ENCODE peak calls at places on chromosomes 1 and 21, in four cellular contexts. Z, T, F and Y are unnamed samples.

GRCh38 chr1:202297291-202297690 is 44.4 kb downstream of the UBE2T start:
- DNase-seq in F (no peak), T (no peak), Z (no peak), Y (no peak)

GRCh38 chr1:86068841-86069756 is 87.5 kb downstream of the COL24A1 start:
- DNase-seq in T (no peak), Z (no peak), F (no peak), Y (no peak)

GRCh38 chr1:173302890-173303829 is 96.0 kb upstream of the TNFSF4 start:
- DNase-seq in T (no peak), Z (peak), F (no peak), Y (no peak)

GRCh38 chr1:27955076-27955475 is 4.7 kb upstream of the XKR8 start:
- DNase-seq in F (no peak), Z (no peak), T (no peak), Y (no peak)

GRCh38 chr1:117600966-117601365 is 4.9 kb upstream of the TENT5C start:
- DNase-seq in T (no peak), Z (no peak), F (no peak), Y (no peak)

GRCh38 chr1:60697204-60697994 is 385.0 kb upstream of the NFIA start:
- DNase-seq in Z (no peak), T (no peak), F (no peak), Y (no peak)

GRCh38 chr1:114333670-114334069 is 177.3 kb downstream of the TRIM33 start:
- DNase-seq in F (no peak), Z (no peak), T (no peak), Y (no peak)

GRCh38 chr1:240706150-240706904 is 94.4 kb upstream of the GREM2 start:
- DNase-seq in T (no peak), Z (no peak), F (no peak), Y (no peak)

GRCh38 chr1:201715801-201716741 is 112.9 kb upstream of the IPO9 start:
- DNase-seq in F (no peak), T (peak), Z (no peak), Y (no peak)

GRCh38 chr1:62335656-62336055 is 16.4 kb upstream of the KANK4 start:
- DNase-seq in Z (no peak), T (no peak), F (no peak), Y (no peak)

GRCh38 chr1:207866471-207867135 is 44.3 kb downstream of the CD34 start:
- DNase-seq in Z (peak), T (no peak), F (no peak), Y (peak)

GRCh38 chr1:114024049-114024448 is 44.8 kb downstream of the OLFML3 start:
- DNase-seq in Z (no peak), F (no peak), T (no peak), Y (no peak)

GRCh38 chr1:8822383-8823294 is 5.2 kb upstream of the RERE start:
- DNase-seq in F (peak), Z (peak), T (no peak), Y (no peak)

GRCh38 chr1:17535300-17535937 is 4.1 kb upstream of the ARHGEF10L start:
- DNase-seq in F (no peak), Z (no peak), T (no peak), Y (no peak)

GRCh38 chr21:43311303-43311817 is 115.6 kb downstream of the SIK1 start:
- DNase-seq in Z (no peak), F (peak), T (no peak), Y (no peak)

GRCh38 chr1:44609412-44609767 is 64.9 kb downstream of the TMEM53 start:
- DNase-seq in Z (peak), F (peak), T (no peak), Y (peak)

GRCh38 chr1:16173447-16174260 is 17.8 kb upstream of the EPHA2 start:
- DNase-seq in Z (no peak), T (no peak), F (no peak), Y (no peak)

GRCh38 chr1:223363856-223364684 is at the start of gene SUSD4:
- DNase-seq in F (no peak), Z (peak), T (no peak), Y (peak)

GRCh38 chr1:63592536-63593302 is 492 bp upstream of the PGM1 start:
- DNase-seq in Z (no peak), T (peak), F (peak), Y (no peak)

GRCh38 chr1:89632213-89633102 is 462 bp upstream of the LRRC8C start:
- DNase-seq in T (no peak), F (peak), Z (peak), Y (peak)

GRCh38 chr1:13950637-13951036 is 250.6 kb downstream of the PRDM2 start:
- DNase-seq in F (no peak), T (no peak), Z (peak), Y (no peak)

GRCh38 chr1:29134695-29135028 is 11.0 kb upstream of the TMEM200B start:
- DNase-seq in F (no peak), Z (no peak), T (no peak), Y (no peak)

GRCh38 chr1:193589597-193590040 is 403.2 kb upstream of the B3GALT2 start:
- DNase-seq in F (no peak), T (no peak), Z (no peak), Y (no peak)

GRCh38 chr1:175129997-175130648 is 62.5 kb downstream of the KIAA0040 start:
- DNase-seq in Z (no peak), F (no peak), T (no peak), Y (no peak)

GRCh38 chr1:42211224-42211623 is 46.7 kb upstream of the GUCA2A start:
- DNase-seq in Z (no peak), T (no peak), F (no peak), Y (no peak)

GRCh38 chr1:5620997-5621396 is 371.2 kb downstream of the NPHP4 start:
- DNase-seq in Z (peak), T (no peak), F (peak), Y (peak)

GRCh38 chr1:204199579-204199978 is 3.3 kb upstream of the KISS1 start:
- DNase-seq in Z (no peak), T (no peak), F (no peak), Y (no peak)

GRCh38 chr21:42746593-42747266 is 93.3 kb downstream of the PDE9A start:
- DNase-seq in F (no peak), T (no peak), Z (no peak), Y (no peak)

GRCh38 chr1:8182034-8182761 is 135.7 kb upstream of the SLC45A1 start:
- DNase-seq in F (peak), Z (no peak), T (peak), Y (peak)

GRCh38 chr1:175209493-175209921 is 16.9 kb upstream of the KIAA0040 start:
- DNase-seq in T (no peak), Z (no peak), F (no peak), Y (no peak)

GRCh38 chr1:22653741-22654140 is 705 bp downstream of the C1QB start:
- DNase-seq in F (no peak), Z (no peak), T (no peak), Y (no peak)

GRCh38 chr1:6906783-6907182 is 121.5 kb downstream of the CAMTA1 start:
- DNase-seq in F (no peak), Z (no peak), T (no peak), Y (no peak)

GRCh38 chr1:72635719-72636118 is 353.4 kb upstream of the NEGR1 start:
- DNase-seq in T (no peak), F (no peak), Z (no peak), Y (no peak)

GRCh38 chr21:41648591-41649031 is 118.2 kb downstream of the RIPK4 start:
- DNase-seq in T (no peak), F (no peak), Z (no peak), Y (no peak)

GRCh38 chr1:222817529-222817928 is 2.7 kb downstream of the DISP1 start:
- DNase-seq in Z (no peak), T (no peak), F (no peak), Y (peak)

GRCh38 chr1:116988248-116988647 is 13.3 kb upstream of the CD101 start:
- DNase-seq in T (no peak), F (no peak), Z (no peak), Y (no peak)

GRCh38 chr1:9150582-9151290 is 21.8 kb upstream of the GPR157 start:
- DNase-seq in F (no peak), Z (no peak), T (no peak), Y (no peak)

GRCh38 chr1:6998267-6998666 is 213.0 kb downstream of the CAMTA1 start:
- DNase-seq in Z (peak), F (peak), T (no peak), Y (peak)

DNA sequence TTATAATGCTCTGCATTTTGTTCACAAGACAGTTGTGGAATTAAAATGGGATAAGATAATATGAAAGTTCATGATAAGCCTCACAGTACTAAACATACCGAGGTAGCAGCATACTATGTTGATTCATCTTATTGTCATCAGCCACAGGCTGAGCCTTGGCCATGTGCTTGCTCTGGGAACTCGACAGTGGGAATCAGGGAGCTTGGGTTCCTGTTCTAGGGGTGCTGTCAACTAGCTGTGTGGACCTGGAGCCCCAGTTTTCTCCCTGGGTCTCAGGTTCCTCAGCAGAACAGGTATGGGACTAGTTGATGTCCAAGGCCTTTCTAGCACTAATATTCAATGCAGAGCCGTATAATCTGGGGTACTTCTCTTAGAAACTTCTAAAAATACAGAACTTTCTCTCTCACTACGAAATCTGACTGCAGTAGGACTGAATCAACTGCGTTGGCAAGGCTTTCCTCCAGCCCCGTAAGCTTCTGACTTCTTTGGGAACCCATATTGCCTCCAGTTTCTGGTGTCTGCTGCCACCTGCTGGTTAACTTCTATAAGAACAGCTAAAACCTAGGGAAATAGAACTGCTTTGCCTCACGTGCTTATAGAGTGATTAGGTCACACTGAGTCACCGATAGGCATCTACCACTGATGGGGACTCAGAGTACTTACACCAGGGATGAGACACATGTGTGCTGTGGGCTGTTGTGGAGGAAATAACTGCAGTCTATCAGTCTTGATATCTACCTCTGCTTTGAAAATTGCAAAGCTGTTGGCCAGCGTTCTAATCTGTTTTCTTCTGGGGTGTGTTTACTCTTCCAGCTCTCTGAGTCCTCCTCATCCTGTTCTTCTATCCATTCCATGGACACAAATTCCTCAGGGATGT is 111.0 kb downstream of the RGL1 start:
- DNase-seq in F (peak), T (peak), Z (peak), Y (peak)
- TF ChIP-seq MYC in F (no peak), T (no peak), Z (peak), Y (peak)

DNA sequence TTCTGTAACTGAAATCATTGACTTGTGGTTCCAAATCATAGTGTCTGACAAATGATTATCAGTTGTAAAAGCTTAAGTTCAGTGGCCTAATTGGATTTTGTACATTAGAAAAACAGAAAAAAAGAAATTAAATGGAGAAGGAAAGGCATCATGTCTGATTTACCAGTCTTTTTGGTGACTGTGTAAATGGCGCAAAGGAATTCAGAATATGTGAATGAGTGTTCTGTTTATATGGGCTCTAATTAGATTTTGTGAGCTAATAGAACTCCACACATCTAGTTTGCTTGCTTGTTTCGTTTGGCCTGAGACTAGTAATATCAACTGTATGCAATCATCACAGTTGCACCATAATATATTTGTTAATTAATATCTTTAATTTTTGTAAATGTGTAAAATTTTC is 151.7 kb downstream of the PLA2G4A start:
- DNase-seq in F (no peak), Z (no peak), T (no peak), Y (no peak)
- H3K4me2 ChIP-seq in F (no peak), Z (no peak), T (no peak), Y (no peak)

GRCh38 chr21:39184050-39184980 is 1.1 kb upstream of the PSMG1 start:
- DNase-seq in T (no peak), Z (peak), F (no peak), Y (no peak)

GRCh38 chr21:39187141-39187540 is 3.9 kb upstream of the PSMG1 start:
- DNase-seq in F (no peak), Z (no peak), T (no peak), Y (no peak)

GRCh38 chr21:39186676-39187075 is 3.4 kb upstream of the PSMG1 start:
- DNase-seq in F (no peak), T (no peak), Z (no peak), Y (no peak)

GRCh38 chr21:39183272-39184049 is at the start of gene PSMG1:
- DNase-seq in T (peak), F (peak), Z (peak), Y (peak)

DNA sequence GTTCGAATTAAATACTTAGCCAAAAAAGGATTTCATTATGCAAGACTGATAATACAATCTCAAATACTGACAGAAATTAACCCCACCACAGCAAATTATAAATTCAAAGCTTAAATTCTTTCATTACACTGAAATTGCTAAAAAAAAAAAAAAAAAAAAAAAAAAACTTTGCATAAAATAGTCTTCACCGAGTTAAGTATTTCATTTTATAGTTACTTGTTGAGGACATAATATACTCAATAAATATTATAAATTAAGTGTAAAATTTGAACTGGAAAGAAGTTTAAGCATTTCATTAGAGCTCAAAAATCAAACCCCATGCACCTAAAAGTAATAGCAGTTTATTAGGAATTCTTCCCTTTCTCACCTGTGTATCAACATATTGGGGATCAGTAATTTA is 1.9 kb upstream of the PSMG1 start:
- DNase-seq in F (no peak), T (no peak), Z (no peak), Y (no peak)
- TF ChIP-seq RAD21 in F (no peak), T (no peak), Z (no peak), Y (no peak)

DNA sequence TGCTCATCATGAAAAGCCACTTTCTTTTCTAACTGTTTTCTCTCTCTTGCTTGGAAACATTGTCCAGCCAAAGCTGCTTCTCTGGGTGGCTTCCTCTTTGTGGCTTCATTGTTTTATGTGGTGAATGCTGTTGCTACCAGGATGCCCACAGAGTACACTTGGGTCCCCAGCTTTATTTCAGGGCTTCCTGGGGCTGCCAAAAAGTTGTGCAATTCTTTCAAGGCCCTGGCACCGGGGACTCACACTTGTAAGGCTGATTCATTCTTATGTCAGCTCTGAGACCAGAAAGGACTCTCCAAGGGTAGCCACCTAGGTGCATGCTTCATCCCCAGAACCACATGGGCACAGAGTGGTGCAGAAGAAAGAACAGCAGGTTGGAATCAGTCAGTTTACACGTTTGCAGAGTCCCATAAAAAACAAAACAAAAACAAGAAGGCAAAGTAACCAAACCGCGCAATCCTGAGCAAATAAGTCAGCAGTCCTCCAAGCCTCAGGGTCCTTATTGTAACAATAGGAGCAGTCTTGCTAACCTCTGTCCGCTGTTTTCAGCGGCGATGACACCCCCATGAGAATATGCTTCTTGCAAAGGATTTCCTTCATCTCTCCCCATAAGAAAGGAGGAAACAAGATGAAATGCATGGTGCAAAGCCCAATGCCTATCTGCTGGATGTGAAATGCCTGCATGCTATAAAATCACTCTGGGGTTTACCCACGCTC is 89.9 kb upstream of the SSX2IP start:
- DNase-seq in T (no peak), Z (no peak), F (no peak), Y (no peak)
- TF ChIP-seq MYC in T (no peak), Z (no peak), F (no peak), Y (no peak)

GRCh38 chr1:220294754-220295419 is 22.6 kb upstream of the RAB3GAP2 start:
- DNase-seq in Z (no peak), T (no peak), F (no peak), Y (no peak)
- H3K4me2 ChIP-seq in Z (no peak), T (no peak), F (no peak), Y (no peak)

GRCh38 chr1:246065592-246065991 is 441.5 kb downstream of the SMYD3 start:
- DNase-seq in F (no peak), T (no peak), Z (no peak), Y (no peak)
- TF ChIP-seq RAD21 in F (no peak), T (no peak), Z (no peak), Y (no peak)

GRCh38 chr1:161473363-161473762 is 31.9 kb upstream of the FCGR2A start:
- DNase-seq in Z (peak), F (peak), T (no peak), Y (no peak)
- TF ChIP-seq MYC in Z (no peak), F (no peak), T (no peak), Y (no peak)

GRCh38 chr1:54252371-54252770 is 52.4 kb downstream of the MRPL37 start:
- DNase-seq in Z (no peak), F (no peak), T (no peak), Y (no peak)

GRCh38 chr1:54253480-54253879 is 53.5 kb downstream of the MRPL37 start:
- DNase-seq in Z (no peak), T (no peak), F (no peak), Y (peak)

GRCh38 chr1:54256756-54257155 is 56.8 kb downstream of the MRPL37 start:
- DNase-seq in F (no peak), T (no peak), Z (no peak), Y (no peak)

GRCh38 chr1:54255026-54255425 is 55.1 kb downstream of the MRPL37 start:
- DNase-seq in T (no peak), F (no peak), Z (no peak), Y (no peak)

DNA sequence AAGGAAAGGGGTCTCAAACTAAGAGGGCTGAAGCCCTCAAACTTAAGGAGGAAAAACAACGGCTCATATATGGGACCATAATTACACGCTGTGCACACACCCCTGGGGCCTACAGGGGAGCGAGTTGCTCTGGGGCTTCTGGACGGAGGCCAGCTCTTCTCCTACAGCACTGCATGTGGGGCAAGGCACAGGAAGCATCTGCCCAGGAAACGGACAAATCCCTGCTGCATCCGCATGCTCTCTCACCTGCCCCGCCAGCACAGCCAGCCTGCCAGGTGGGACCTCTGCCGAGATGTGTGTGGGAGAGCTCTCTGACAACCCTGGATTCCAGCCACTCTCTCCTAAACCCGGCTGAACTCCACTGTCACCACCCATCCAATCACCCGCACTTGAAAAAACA is 54.1 kb downstream of the MRPL37 start:
- DNase-seq in T (no peak), Z (no peak), F (no peak), Y (no peak)
- H3K4me2 ChIP-seq in T (no peak), Z (no peak), F (no peak), Y (peak)

GRCh38 chr1:232380556-232380955 is 249.4 kb downstream of the SIPA1L2 start:
- DNase-seq in T (no peak), F (no peak), Z (no peak), Y (no peak)

GRCh38 chr1:232376632-232377493 is 253.1 kb downstream of the SIPA1L2 start:
- DNase-seq in F (no peak), Z (no peak), T (no peak), Y (no peak)

GRCh38 chr1:232378266-232379041 is 251.5 kb downstream of the SIPA1L2 start:
- DNase-seq in Z (no peak), T (no peak), F (no peak), Y (no peak)

GRCh38 chr1:232380131-232380530 is 249.8 kb downstream of the SIPA1L2 start:
- DNase-seq in Z (no peak), F (no peak), T (no peak), Y (no peak)

DNA sequence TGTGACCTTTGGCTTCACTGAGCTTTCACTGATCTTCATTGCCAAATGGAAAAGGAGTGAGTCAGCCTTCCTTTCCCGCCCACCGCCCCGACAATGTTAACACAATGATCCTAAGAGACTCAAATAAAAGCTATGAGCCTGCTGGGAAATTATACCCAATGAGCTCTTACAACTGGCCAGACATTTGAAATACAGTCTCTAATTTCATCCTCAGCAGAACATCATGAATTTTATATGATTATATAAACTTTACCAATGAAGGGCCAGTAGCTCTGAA is 252.5 kb downstream of the SIPA1L2 start:
- DNase-seq in Z (no peak), F (peak), T (no peak), Y (peak)
- TF ChIP-seq RAD21 in Z (no peak), F (no peak), T (no peak), Y (no peak)